ENCODE peak calls at places on chromosome 22, in nine cellular contexts. B, W, Q, S, C, A, V, J and L are unnamed samples.
A peak's percentile ranks its signal among the peaks of the same experiment; 100 is the strongest.

GRCh38 chr22:26362471-26362870 is 66.6 kb upstream of the ASPHD2 start:
- DNase-seq in A (peak; percentile 2), B (no peak), W (no peak), J (no peak), C (no peak), S (no peak), Q (no peak), V (no peak), L (no peak)

GRCh38 chr22:27107824-27108223 is 450.4 kb downstream of the MIAT start:
- DNase-seq in B (no peak), S (peak; percentile 30), A (peak; percentile 87), W (no peak), J (peak; percentile 96), C (peak; percentile 76), Q (peak; percentile 91), V (peak; percentile 94), L (peak; percentile 91)

GRCh38 chr22:30397656-30398635 is 1.1 kb downstream of the SEC14L2 start:
- DNase-seq in V (no peak), C (no peak), B (no peak), W (no peak), J (peak; percentile 36), A (no peak), S (no peak), Q (no peak), L (no peak)

GRCh38 chr22:38973289-38974169 is 8.6 kb upstream of the APOBEC3B start:
- DNase-seq in V (no peak), J (no peak), W (no peak), B (no peak), S (peak; percentile 42), A (peak; percentile 49), Q (peak; percentile 41), C (peak; percentile 40), L (peak; percentile 53)

GRCh38 chr22:41826430-41827383 is 6.2 kb upstream of the SREBF2 start:
- DNase-seq in B (no peak), W (peak; percentile 22), A (peak; percentile 35), S (no peak), Q (no peak), J (no peak), C (no peak), V (no peak), L (no peak)

GRCh38 chr22:38777087-38777671 is 16.8 kb downstream of the DNAL4 start:
- DNase-seq in W (no peak), J (no peak), A (no peak), C (no peak), B (no peak), V (no peak), Q (no peak), S (no peak), L (no peak)

GRCh38 chr22:32897400-32897799 is 95.9 kb downstream of the TIMP3 start:
- DNase-seq in Q (no peak), A (no peak), S (no peak), B (no peak), J (peak; percentile 55), V (peak; percentile 57), C (no peak), W (no peak), L (no peak)

GRCh38 chr22:27641049-27641790 is 160.3 kb downstream of the MN1 start:
- DNase-seq in Q (no peak), S (no peak), B (no peak), C (no peak), V (peak; percentile 25), A (no peak), W (no peak), J (no peak), L (no peak)

GRCh38 chr22:22245935-22246525 is 1.4 kb downstream of the VPREB1 start:
- DNase-seq in W (no peak), B (no peak), Q (no peak), V (no peak), J (no peak), A (no peak), S (no peak), C (no peak), L (no peak)

GRCh38 chr22:41915035-41915782 is at the start of gene SHISA8:
- DNase-seq in B (no peak), A (peak; percentile 56), V (peak; percentile 48), W (no peak), Q (no peak), C (no peak), J (no peak), S (no peak), L (peak; percentile 56)

GRCh38 chr22:21984793-21985192 is 2.2 kb upstream of the TOP3B start:
- DNase-seq in C (no peak), B (no peak), V (peak; percentile 71), W (no peak), A (peak; percentile 34), Q (peak; percentile 58), S (no peak), J (no peak), L (no peak)

GRCh38 chr22:42184852-42185251 is 54.2 kb upstream of the CYP2D6 start:
- DNase-seq in V (no peak), Q (no peak), B (no peak), J (no peak), W (no peak), A (no peak), S (no peak), C (no peak), L (no peak)

GRCh38 chr22:38406617-38407016 is 48.4 kb downstream of the KCNJ4 start:
- DNase-seq in B (no peak), W (no peak), J (no peak), V (peak; percentile 31), S (no peak), A (no peak), Q (no peak), C (no peak), L (no peak)

GRCh38 chr22:45805413-45805812 is 133.8 kb downstream of the ATXN10 start:
- DNase-seq in A (peak; percentile 56), J (no peak), S (no peak), B (no peak), V (peak; percentile 33), W (no peak), Q (no peak), C (no peak), L (no peak)

GRCh38 chr22:45253039-45253641 is 12.4 kb upstream of the KIAA0930 start:
- DNase-seq in W (no peak), C (no peak), Q (no peak), V (no peak), J (no peak), A (no peak), B (no peak), S (no peak), L (no peak)

GRCh38 chr22:17115927-17116326 is 5.2 kb downstream of the TMEM121B start:
- DNase-seq in C (no peak), V (no peak), W (no peak), B (no peak), J (no peak), Q (no peak), A (no peak), S (no peak), L (no peak)

GRCh38 chr22:23377767-23378166 is 197.5 kb downstream of the BCR start:
- DNase-seq in Q (no peak), A (no peak), C (no peak), V (no peak), W (no peak), S (no peak), B (no peak), J (no peak), L (no peak)

GRCh38 chr22:48746789-48747425 is 1080.8 kb downstream of the BRD1 start:
- DNase-seq in B (no peak), V (no peak), C (no peak), J (no peak), S (no peak), A (no peak), W (peak; percentile 1), Q (no peak), L (no peak)

DNA sequence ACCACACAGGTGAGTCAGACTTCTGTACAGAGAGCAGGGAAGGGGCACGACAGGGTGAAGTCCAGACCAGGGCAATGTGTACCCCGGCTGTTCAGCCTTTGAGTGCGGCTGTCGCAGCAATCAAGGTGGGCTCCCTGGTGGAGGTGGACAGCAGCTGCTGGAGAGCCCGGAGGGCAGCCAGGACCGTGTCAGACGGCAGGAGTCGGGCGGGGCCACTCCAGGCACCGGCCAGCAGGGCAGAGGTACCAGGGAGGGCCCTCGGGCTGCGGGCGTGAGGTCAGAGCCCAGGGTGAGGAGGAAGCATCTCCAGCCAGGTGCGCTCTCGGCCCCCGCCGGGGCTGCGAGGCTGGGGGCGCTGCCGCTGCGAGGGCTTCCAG is 802 bp upstream of the PIM3 start:
- DNase-seq in Q (peak; percentile 39), W (no peak), V (peak; percentile 15), B (no peak), A (no peak), C (no peak), J (peak; percentile 84), S (peak; percentile 74), L (peak; percentile 68)
- TF ChIP-seq CTCF in Q (no peak), W (no peak), V (no peak), B (no peak), A (no peak), C (no peak), J (no peak), S (no peak), L (no peak)

DNA sequence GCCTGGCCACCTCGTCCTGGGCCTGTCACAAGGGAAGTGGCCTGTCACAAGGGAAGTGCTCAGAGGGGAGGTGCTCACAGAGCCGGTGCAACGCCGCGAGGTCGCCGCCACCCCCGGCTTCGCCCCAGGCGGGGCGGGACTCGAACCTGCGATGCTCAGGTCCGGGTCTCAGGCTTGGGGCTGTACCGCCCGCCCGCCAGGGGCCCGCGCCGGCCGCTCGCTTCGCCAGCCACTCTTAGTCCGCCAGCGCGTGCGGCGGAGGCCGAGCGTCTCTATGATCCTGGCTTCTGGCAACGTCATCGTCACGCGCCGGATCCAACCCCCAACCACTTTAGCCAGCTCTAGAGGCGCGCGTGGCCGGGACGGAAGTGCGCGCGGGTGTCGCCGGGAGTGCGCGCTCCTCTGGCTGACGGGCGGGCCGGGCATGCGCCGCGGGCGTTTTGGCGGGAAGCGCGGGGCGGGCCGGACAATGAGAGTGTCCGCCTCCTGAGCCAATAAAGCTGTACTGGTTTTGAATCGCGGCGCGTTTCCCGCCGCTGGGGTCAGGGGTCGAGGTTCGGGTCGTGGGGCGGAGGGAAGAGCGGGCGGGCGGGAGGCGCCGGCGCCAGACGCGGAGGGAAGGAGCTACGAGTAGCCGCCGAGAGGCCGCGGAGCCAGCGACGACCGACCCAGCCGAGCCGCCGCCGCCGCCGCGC is at the start of gene TRMT2A:
- DNase-seq in A (peak; percentile 99), J (peak; percentile 80), C (peak; percentile 98), V (peak; percentile 99), Q (peak; percentile 98), W (peak; percentile 98), B (peak; percentile 99), S (peak; percentile 95), L (peak; percentile 98)
- TF ChIP-seq CTCF in A (no peak), J (no peak), C (peak; percentile 3), V (peak; percentile 1), Q (no peak), W (peak; percentile 20), B (peak; percentile 32), S (peak; percentile 65), L (no peak)

DNA sequence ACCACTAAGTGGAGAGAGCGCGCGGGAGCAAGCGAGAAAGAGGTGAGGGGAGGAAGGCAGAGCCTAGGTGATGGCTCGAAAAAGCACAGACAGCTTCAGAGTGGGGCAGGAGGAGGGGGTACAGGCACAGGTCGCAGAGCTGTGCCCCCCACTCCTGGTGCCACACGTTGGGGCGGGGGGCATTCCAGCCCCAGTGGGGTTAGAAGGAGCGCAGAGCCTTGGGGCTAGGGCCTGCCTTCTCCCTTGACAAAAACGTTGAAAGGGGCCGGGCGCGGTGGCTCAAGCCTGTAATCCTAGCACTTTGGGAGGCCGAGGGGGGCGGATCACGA is 41.6 kb upstream of the ISX start:
- DNase-seq in B (no peak), W (no peak), J (no peak), C (no peak), S (no peak), Q (no peak), A (no peak), V (no peak), L (no peak)
- TF ChIP-seq CTCF in B (no peak), W (no peak), J (peak; percentile 45), C (no peak), S (no peak), Q (no peak), A (no peak), V (no peak), L (peak; percentile 19)

GRCh38 chr22:19854778-19855503 is at the start of the genes GNB1L and RTL10:
- DNase-seq in B (peak; percentile 99), V (peak; percentile 98), A (peak; percentile 98), J (peak; percentile 79), C (peak; percentile 90), W (peak; percentile 97), S (peak; percentile 90), Q (peak; percentile 95), L (peak; percentile 96)
- TF ChIP-seq CTCF in B (peak; percentile 24), V (no peak), A (no peak), J (no peak), C (peak; percentile 3), W (peak; percentile 19), S (peak; percentile 69), Q (no peak), L (no peak)